ENCODE peak calls at places on chromosomes 13 and 19, in nine cellular contexts. F is psoas muscle; Y is EL; R is Calu3; A is chondrocyte; B is lung; Q is A172; W is sciatic nerve; J is naive thymus-derived CD4-positive, alpha-beta T cell. C is an unnamed sample.

GRCh38 chr19:47760632-47760999 is 15.3 kb downstream of the NOP53 start:
- DNase-seq in F (no peak), W (no peak), Q (no peak), R (no peak), B (no peak), J (no peak), A (no peak), Y (no peak), C (no peak)

GRCh38 chr19:3760871-3761361 is 576 bp downstream of the APBA3 start:
- DNase-seq in W (no peak), B (no peak), R (no peak), Y (peak; percentile 18), J (peak; percentile 23), F (no peak), A (no peak), Q (no peak), C (no peak)

GRCh38 chr19:53549354-53549753 is 11.4 kb downstream of the ZNF331 start:
- DNase-seq in Y (peak; percentile 29), B (no peak), A (no peak), Q (no peak), W (no peak), J (no peak), R (no peak), F (no peak), C (no peak)

GRCh38 chr13:48094404-48094780 is 512 bp downstream of the MED4 start:
- DNase-seq in F (no peak), Y (peak; percentile 8), W (no peak), A (no peak), J (no peak), Q (no peak), R (no peak), B (no peak), C (no peak)

GRCh38 chr13:45658586-45659235 is 43.2 kb upstream of the ERICH6B start:
- DNase-seq in B (no peak), Y (peak; percentile 95), Q (peak; percentile 3), R (no peak), W (no peak), A (no peak), J (no peak), F (no peak), C (no peak)

GRCh38 chr19:3465552-3465951 is 14.8 kb downstream of the SMIM24 start:
- DNase-seq in Y (no peak), F (no peak), R (no peak), W (no peak), A (no peak), B (no peak), Q (no peak), J (no peak), C (no peak)

GRCh38 chr13:34361528-34361927 is 543.6 kb downstream of the RFC3 start:
- DNase-seq in Q (no peak), Y (peak; percentile 82), W (no peak), A (no peak), J (no peak), B (no peak), R (no peak), F (no peak), C (no peak)

GRCh38 chr13:76885203-76886004 is 801 bp downstream of the KCTD12 start:
- DNase-seq in R (peak; percentile 47), B (peak; percentile 75), J (peak; percentile 68), A (peak; percentile 90), Q (no peak), W (peak; percentile 88), F (peak; percentile 70), Y (peak; percentile 70), C (peak; percentile 57)

GRCh38 chr13:75812751-75813181 is 176.6 kb downstream of the LMO7 start:
- DNase-seq in F (no peak), W (no peak), Q (no peak), B (no peak), R (no peak), Y (no peak), J (no peak), A (no peak), C (no peak)

GRCh38 chr19:31378404-31378803 is 29.2 kb upstream of the TSHZ3 start:
- DNase-seq in B (no peak), Q (peak; percentile 92), R (no peak), J (no peak), F (peak; percentile 35), A (no peak), W (no peak), Y (peak; percentile 80), C (no peak)

GRCh38 chr13:49622174-49622946 is 5.9 kb upstream of the ARL11 start:
- DNase-seq in A (no peak), Y (no peak), W (no peak), J (no peak), F (no peak), Q (no peak), R (no peak), B (no peak), C (no peak)

GRCh38 chr13:66237411-66238062 is 992.6 kb downstream of the PCDH9 start:
- DNase-seq in Q (no peak), R (no peak), A (no peak), W (no peak), B (no peak), Y (no peak), J (no peak), F (no peak), C (no peak)

GRCh38 chr19:13033819-13034611 is 38.7 kb downstream of the NFIX start:
- DNase-seq in B (peak; percentile 78), Y (peak; percentile 66), Q (peak; percentile 75), F (peak; percentile 85), A (no peak), J (no peak), R (peak; percentile 75), W (peak; percentile 84), C (no peak)

GRCh38 chr19:30037835-30038234 is 95.8 kb downstream of the URI1 start:
- DNase-seq in Y (no peak), A (no peak), F (no peak), Q (no peak), J (no peak), W (no peak), B (no peak), R (no peak), C (no peak)

GRCh38 chr19:5308471-5309437 is 31.9 kb downstream of the PTPRS start:
- DNase-seq in F (peak; percentile 60), Q (peak; percentile 29), J (no peak), Y (peak; percentile 56), A (no peak), W (peak; percentile 86), B (peak; percentile 72), R (no peak), C (no peak)

GRCh38 chr13:111152836-111153235 is 37.7 kb downstream of the ARHGEF7 start:
- DNase-seq in R (no peak), F (no peak), W (no peak), Q (no peak), Y (no peak), J (peak; percentile 18), B (no peak), A (no peak), C (no peak)

GRCh38 chr13:51518847-51519246 is 65.4 kb upstream of the WDFY2 start:
- DNase-seq in R (no peak), Y (peak; percentile 81), W (no peak), Q (peak; percentile 51), J (no peak), B (no peak), A (no peak), F (no peak), C (no peak)

GRCh38 chr19:37932985-37933953 is 26.3 kb downstream of the SIPA1L3 start:
- DNase-seq in Q (peak; percentile 87), R (peak; percentile 83), W (no peak), F (peak; percentile 24), Y (peak; percentile 68), B (no peak), A (no peak), J (no peak), C (no peak)

GRCh38 chr13:112783135-112783945 is 93.5 kb downstream of the ATP11A start:
- DNase-seq in F (no peak), R (no peak), Y (no peak), Q (peak; percentile 22), A (no peak), W (no peak), J (no peak), B (no peak), C (no peak)

GRCh38 chr13:101289764-101290163 is 126.5 kb downstream of the NALCN start:
- DNase-seq in A (no peak), F (no peak), R (no peak), B (no peak), Q (peak; percentile 50), Y (peak; percentile 29), J (no peak), W (no peak), C (no peak)

GRCh38 chr13:40969169-40969901 is 49.8 kb downstream of the ELF1 start:
- DNase-seq in B (no peak), J (no peak), R (no peak), Y (no peak), F (no peak), A (no peak), Q (no peak), W (no peak), C (no peak)

GRCh38 chr19:48510421-48511268 is 990 bp downstream of the LMTK3 start:
- DNase-seq in Q (peak; percentile 21), F (peak; percentile 67), W (peak; percentile 85), R (peak; percentile 68), B (peak; percentile 67), Y (peak; percentile 57), A (no peak), J (peak; percentile 81), C (peak; percentile 51)

GRCh38 chr13:93259527-93260080 is 33.0 kb downstream of the GPC6 start:
- DNase-seq in Q (no peak), R (no peak), W (no peak), F (no peak), J (no peak), A (no peak), Y (no peak), B (no peak), C (no peak)

GRCh38 chr13:61110804-61111203 is 304.8 kb downstream of the PCDH20 start:
- DNase-seq in Y (no peak), J (no peak), A (no peak), R (no peak), W (no peak), B (no peak), F (no peak), Q (no peak), C (no peak)

GRCh38 chr19:2546128-2547032 is 70.5 kb downstream of the GADD45B start:
- DNase-seq in R (peak; percentile 72), Q (peak; percentile 57), J (no peak), A (peak; percentile 93), W (peak; percentile 93), Y (no peak), F (peak; percentile 80), B (peak; percentile 64), C (no peak)